ENCODE peak calls at places on chromosomes 16 and 17, in five cellular contexts. O is effector memory CD4-positive, alpha-beta T cell; Y is CD4-positive, alpha-beta memory T cell; L is heart right ventricle; B is GM23248. R is an unnamed sample.

GRCh38 chr16:17377360-17378324 is 93.1 kb downstream of the XYLT1 start:
- DNase-seq in L (no peak), Y (no peak), O (no peak), B (peak; percentile 50), R (no peak)

GRCh38 chr16:11327277-11328171 is 17.7 kb upstream of the RMI2 start:
- DNase-seq in O (no peak), B (no peak), L (no peak), Y (no peak), R (no peak)

GRCh38 chr16:22754577-22754976 is 59.4 kb upstream of the HS3ST2 start:
- DNase-seq in O (no peak), B (no peak), L (no peak), Y (no peak), R (no peak)

GRCh38 chr17:7380855-7381683 is at the start of gene TNK1:
- DNase-seq in B (peak; percentile 48), O (no peak), Y (no peak), L (peak; percentile 57), R (no peak)

GRCh38 chr17:50059759-50060273 is 3.9 kb downstream of the ITGA3 start:
- DNase-seq in B (peak; percentile 59), L (no peak), O (no peak), Y (no peak), R (no peak)

GRCh38 chr17:70344356-70345060 is 175.2 kb downstream of the KCNJ2 start:
- DNase-seq in O (no peak), Y (no peak), B (peak; percentile 35), L (no peak), R (no peak)

GRCh38 chr16:53515811-53516210 is 12.8 kb upstream of the AKTIP start:
- DNase-seq in L (no peak), O (no peak), Y (no peak), B (no peak), R (no peak)

GRCh38 chr17:46983782-46984181 is 4.7 kb upstream of the RPRML start:
- DNase-seq in B (peak; percentile 4), L (no peak), O (no peak), Y (no peak), R (no peak)

GRCh38 chr16:68420366-68420765 is 27.9 kb downstream of the SMPD3 start:
- DNase-seq in B (no peak), L (no peak), O (no peak), Y (no peak), R (no peak)

GRCh38 chr17:13346996-13347762 is 254.6 kb downstream of the HS3ST3A1 start:
- DNase-seq in Y (no peak), B (peak; percentile 98), L (no peak), O (no peak), R (no peak)

GRCh38 chr17:64326420-64327054 is 63.5 kb upstream of the TEX2 start:
- DNase-seq in B (peak; percentile 82), O (no peak), L (peak; percentile 84), Y (no peak), R (no peak)

GRCh38 chr17:43907425-43907981 is at the start of gene MPP2:
- DNase-seq in B (peak; percentile 89), O (peak; percentile 44), Y (peak; percentile 67), L (peak; percentile 72), R (peak; percentile 71)

GRCh38 chr17:72378414-72379395 is 257.9 kb downstream of the SOX9 start:
- DNase-seq in O (no peak), L (no peak), Y (no peak), B (no peak), R (no peak)

GRCh38 chr16:10879681-10880589 is 2.9 kb downstream of the CIITA start:
- DNase-seq in O (no peak), B (no peak), Y (no peak), L (no peak), R (no peak)

GRCh38 chr17:78664476-78665384 is 87.5 kb upstream of the DNAH17 start:
- DNase-seq in Y (no peak), L (no peak), O (no peak), B (peak; percentile 36), R (no peak)

GRCh38 chr16:14251419-14251818 is 180.3 kb downstream of the MRTFB start:
- DNase-seq in L (no peak), Y (no peak), O (no peak), B (no peak), R (no peak)

GRCh38 chr16:21649196-21649595 is 3.2 kb downstream of the IGSF6 start:
- DNase-seq in L (no peak), Y (no peak), O (no peak), B (no peak), R (no peak)

GRCh38 chr17:37813753-37814152 is 68.9 kb upstream of the HNF1B start:
- DNase-seq in B (peak; percentile 56), O (no peak), Y (no peak), L (no peak), R (no peak)

GRCh38 chr17:45857977-45858708 is 13.5 kb downstream of the SPPL2C start:
- DNase-seq in Y (no peak), L (no peak), B (peak; percentile 54), O (no peak), R (no peak)

GRCh38 chr16:72085002-72085401 is 8.4 kb downstream of the TXNL4B start:
- DNase-seq in B (no peak), Y (no peak), L (peak; percentile 60), O (no peak), R (no peak)

GRCh38 chr16:57614546-57615343 is 13.7 kb upstream of the ADGRG1 start:
- DNase-seq in L (no peak), O (no peak), Y (no peak), B (no peak), R (peak; percentile 48)

GRCh38 chr17:1108810-1109605 is 70.8 kb downstream of the ABR start:
- DNase-seq in O (peak; percentile 58), L (peak; percentile 80), Y (peak; percentile 80), B (peak; percentile 83), R (peak; percentile 77)

GRCh38 chr17:17070931-17071330 is 28.7 kb downstream of the MPRIP start:
- DNase-seq in B (no peak), Y (no peak), L (no peak), O (no peak), R (no peak)

GRCh38 chr16:11621920-11622651 is 35.4 kb upstream of the LITAF start:
- DNase-seq in Y (peak; percentile 65), B (peak; percentile 56), L (peak; percentile 33), O (peak; percentile 16), R (peak; percentile 35)

GRCh38 chr17:82480345-82480744 is 21.8 kb downstream of the NARF start:
- DNase-seq in B (no peak), L (no peak), O (no peak), Y (no peak), R (no peak)

GRCh38 chr16:2520784-2521577 is 810 bp downstream of the AMDHD2 start:
- DNase-seq in L (peak; percentile 30), B (peak; percentile 67), Y (peak; percentile 84), O (peak; percentile 68), R (peak; percentile 87)

GRCh38 chr16:29848420-29849297 is 14.4 kb downstream of the CDIPT start:
- DNase-seq in Y (peak; percentile 83), L (peak; percentile 86), O (peak; percentile 60), B (peak; percentile 78), R (peak; percentile 66)

GRCh38 chr17:42198897-42199296 is 4.6 kb upstream of the GHDC start:
- DNase-seq in B (no peak), L (no peak), Y (no peak), O (no peak), R (no peak)

GRCh38 chr17:10751569-10751968 is 21.7 kb upstream of the TMEM220 start:
- DNase-seq in O (no peak), B (no peak), Y (no peak), L (no peak), R (no peak)

DNA sequence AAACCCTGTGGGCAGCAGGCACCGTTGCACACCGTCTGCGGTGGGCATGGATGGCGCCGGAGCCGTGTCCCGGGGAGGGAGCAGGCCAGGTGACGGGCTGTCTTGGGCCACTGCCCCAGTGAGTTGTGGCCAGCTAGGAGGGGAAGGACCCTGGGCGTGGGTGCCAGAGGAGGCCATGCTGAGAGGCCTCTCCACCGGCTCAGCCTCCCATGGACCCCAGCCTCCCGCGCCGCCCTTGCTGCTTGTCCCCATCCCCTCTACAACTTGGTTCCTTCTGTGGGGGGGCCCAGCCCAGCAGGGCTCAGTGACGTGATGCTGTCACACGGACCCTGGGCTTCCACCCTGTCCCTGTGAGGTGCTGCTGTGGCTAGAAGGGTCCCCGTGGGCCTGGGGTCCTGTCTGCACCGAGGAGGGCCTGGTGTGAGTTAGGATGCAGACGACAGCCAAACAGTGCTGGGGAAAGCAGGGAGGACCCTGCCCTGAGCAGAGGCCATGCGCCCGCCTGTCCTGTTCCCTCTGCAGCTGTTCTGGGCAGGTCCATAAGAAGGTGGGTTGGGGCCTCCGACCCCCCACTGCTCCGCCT is 11.3 kb downstream of the UBE2I start:
- DNase-seq in Y (no peak), B (no peak), O (no peak), L (no peak), R (no peak)
- H3K27ac ChIP-seq in Y (no peak overlapping the region), B (no peak overlapping the region), O (no peak overlapping the region), L (no peak overlapping the region), R (no peak overlapping the region)

DNA sequence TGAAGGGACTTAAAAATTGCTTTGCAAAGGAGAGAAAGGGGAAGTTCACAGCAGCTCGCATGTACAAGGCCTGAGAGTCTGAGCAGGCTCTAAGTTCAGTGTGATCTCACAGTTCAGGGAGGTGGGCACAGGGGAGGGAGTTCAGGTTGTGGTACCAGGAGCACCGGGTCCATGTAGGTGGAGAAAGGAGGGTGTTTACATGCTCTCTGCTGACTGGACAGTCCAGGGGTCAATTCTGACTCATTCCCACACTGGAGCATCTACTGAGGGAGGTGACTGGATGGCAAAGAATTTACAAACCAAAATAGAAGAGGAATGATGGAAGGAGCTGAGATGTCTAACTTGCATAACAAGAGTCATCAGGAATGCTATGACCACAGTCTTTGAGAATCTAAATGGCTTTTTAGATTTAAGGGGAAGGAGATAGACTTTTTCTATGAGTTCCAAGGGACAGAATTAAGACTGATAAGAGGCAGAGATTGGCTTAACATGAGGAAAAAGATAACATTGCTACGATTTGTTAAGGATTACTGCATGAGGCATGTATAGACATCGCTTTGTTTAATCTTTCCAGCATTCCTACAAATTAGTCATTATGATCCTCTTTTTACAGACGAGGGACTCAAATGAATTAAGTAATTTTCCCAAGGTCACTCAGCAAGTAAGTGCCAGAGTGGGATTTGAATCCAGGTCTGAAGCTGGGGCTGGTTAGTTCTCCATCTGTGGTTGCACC is 29.9 kb downstream of the MIS12 start:
- DNase-seq in Y (no peak), O (no peak), B (peak; percentile 98), L (no peak), R (no peak)
- H3K27ac ChIP-seq in Y (no peak overlapping the region), O (no peak overlapping the region), B (peak overlapping the region; percentile 76), L (no peak overlapping the region), R (no peak overlapping the region)

GRCh38 chr17:81044764-81045589 is 10.0 kb downstream of the BAIAP2 start:
- DNase-seq in Y (no peak), O (no peak), B (peak; percentile 71), L (peak; percentile 91), R (no peak)
- H3K27ac ChIP-seq in Y (no peak overlapping the region), O (no peak overlapping the region), B (no peak overlapping the region), L (peak overlapping the region; percentile 74), R (no peak overlapping the region)

GRCh38 chr17:74332763-74333220 is 6.8 kb downstream of the KIF19 start:
- DNase-seq in Y (no peak), B (no peak), L (no peak), O (no peak), R (no peak)
- H3K27ac ChIP-seq in Y (no peak overlapping the region), B (no peak overlapping the region), L (no peak overlapping the region), O (no peak overlapping the region), R (no peak overlapping the region)

DNA sequence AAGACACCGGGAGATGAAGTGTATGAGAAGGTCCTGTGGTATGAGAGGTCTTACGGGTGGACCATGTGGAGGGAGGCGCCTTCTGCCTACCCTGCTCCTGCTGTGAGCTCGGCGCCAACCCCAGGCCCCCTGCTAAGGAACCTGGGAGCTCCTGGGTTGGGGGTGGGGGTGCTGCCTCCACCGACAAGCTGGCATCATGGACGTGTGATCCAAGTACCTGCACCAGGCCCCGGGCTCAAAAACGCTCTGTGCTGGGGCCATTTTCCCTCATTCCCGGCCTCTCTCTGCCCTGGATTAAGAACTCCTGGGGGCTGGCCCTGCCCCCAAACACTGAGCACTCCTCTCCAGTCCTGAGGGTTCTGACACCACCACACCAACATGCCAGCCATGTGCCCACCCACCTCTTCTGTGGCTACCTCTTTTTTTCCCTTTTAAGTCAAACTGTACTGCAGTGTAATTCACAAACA is 5.6 kb upstream of the P2RX1 start:
- DNase-seq in L (no peak), O (no peak), Y (no peak), B (no peak), R (no peak)
- H3K27ac ChIP-seq in L (no peak overlapping the region), O (no peak overlapping the region), Y (no peak overlapping the region), B (no peak overlapping the region), R (no peak overlapping the region)

R was measured in CD8-positive, alpha-beta memory T cell.